ENCODE peak calls at places on chromosomes 4 and X, in seven cellular contexts. Z is right lobe of liver; T is gastrocnemius medialis; K is lower lobe of right lung; D is Peyer's patch; P is CD8-positive, alpha-beta T cell; Y is transverse colon. B is an unnamed sample. For H3K4me1, the result is how much of the 10 kb centered on the place peaks cover.

GRCh38 chr4:675980-676870 is 1.9 kb downstream of the MYL5 start:
- DNase-seq in Z (no peak), T (no peak), K (no peak), D (no peak), P (no peak), Y (peak), B (no peak)

GRCh38 chrX:42825201-42825600 is 47.2 kb upstream of the PPP1R2C start:
- DNase-seq in Z (no peak), T (no peak), K (no peak), D (no peak), P (no peak), Y (no peak), B (no peak)

GRCh38 chr4:27360651-27361347 is 500.2 kb downstream of the STIM2 start:
- DNase-seq in Z (no peak), T (no peak), K (no peak), D (no peak), P (no peak), Y (no peak), B (peak)

GRCh38 chrX:13364230-13364629 is 44.4 kb upstream of the ATXN3L start:
- DNase-seq in Z (peak), T (no peak), K (no peak), D (no peak), P (no peak), Y (no peak), B (no peak)

GRCh38 chr4:149605601-149606378 is 209.9 kb downstream of the IQCM start:
- DNase-seq in Z (no peak), T (no peak), K (no peak), D (no peak), P (no peak), Y (no peak), B (no peak)

GRCh38 chr4:110503588-110504435 is 27.9 kb downstream of the ENPEP start:
- DNase-seq in Z (no peak), T (no peak), K (no peak), D (no peak), P (no peak), Y (no peak), B (no peak)

GRCh38 chrX:13266641-13267420 is 53.0 kb downstream of the ATXN3L start:
- DNase-seq in Z (no peak), T (no peak), K (no peak), D (no peak), P (no peak), Y (no peak), B (no peak)

GRCh38 chr4:88857588-88857987 is 160.0 kb upstream of the NAP1L5 start:
- DNase-seq in Z (no peak), T (no peak), K (no peak), D (no peak), P (no peak), Y (no peak), B (no peak)

GRCh38 chr4:139560396-139561084 is 4.5 kb upstream of the SETD7 start:
- DNase-seq in Z (no peak), T (no peak), K (no peak), D (no peak), P (no peak), Y (no peak), B (no peak)

GRCh38 chrX:97909245-97909644 is 1025.5 kb downstream of the RPA4 start:
- DNase-seq in Z (no peak), T (no peak), K (no peak), D (no peak), P (no peak), Y (no peak), B (no peak)

GRCh38 chr4:14856076-14856926 is 146.0 kb upstream of the CPEB2 start:
- DNase-seq in Z (no peak), T (peak), K (peak), D (no peak), P (no peak), Y (peak), B (peak)

GRCh38 chr4:112270643-112271484 is 14.8 kb downstream of the TIFA start:
- DNase-seq in Z (no peak), T (no peak), K (no peak), D (no peak), P (no peak), Y (no peak), B (no peak)

GRCh38 chrX:136192839-136193414 is 45.6 kb downstream of the FHL1 start:
- DNase-seq in Z (no peak), T (no peak), K (no peak), D (no peak), P (no peak), Y (no peak), B (no peak)

GRCh38 chrX:31367816-31368215 is 296.0 kb upstream of the FTHL17 start:
- DNase-seq in Z (no peak), T (no peak), K (no peak), D (no peak), P (no peak), Y (no peak), B (no peak)

GRCh38 chr4:5199142-5199541 is 147.9 kb downstream of the STK32B start:
- DNase-seq in Z (no peak), T (no peak), K (no peak), D (no peak), P (no peak), Y (no peak), B (no peak)

GRCh38 chr4:6123976-6124375 is 76.4 kb downstream of the JAKMIP1 start:
- DNase-seq in Z (no peak), T (no peak), K (no peak), D (no peak), P (no peak), Y (no peak), B (no peak)

DNA sequence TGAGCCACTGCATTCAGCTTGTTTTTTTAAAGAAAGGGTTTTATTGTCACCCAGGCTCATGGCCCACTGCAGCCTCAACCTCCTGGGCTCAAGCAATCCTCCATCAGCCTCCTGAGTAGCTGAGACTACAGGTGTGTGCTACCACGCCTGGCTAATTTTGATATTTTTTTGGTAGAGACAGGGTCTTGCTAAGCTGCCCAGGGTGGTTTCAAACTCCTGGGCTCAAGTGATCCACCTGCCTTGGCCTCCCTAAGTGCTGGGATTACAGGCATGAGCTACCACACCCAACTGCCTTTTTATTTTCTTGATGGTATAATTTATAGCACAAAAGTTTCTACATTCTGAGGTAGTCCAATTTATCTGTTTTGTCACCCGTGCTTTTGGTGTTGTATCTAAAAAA is 38.9 kb downstream of the SAT1 start:
- DNase-seq in Z (no peak), T (no peak), K (no peak), D (no peak), P (no peak), Y (no peak), B (no peak)
- H3K4me1 ChIP-seq in Z (under half), T (under half), K (under half), D (under half), P (under half), Y (under half), B (under half)

DNA sequence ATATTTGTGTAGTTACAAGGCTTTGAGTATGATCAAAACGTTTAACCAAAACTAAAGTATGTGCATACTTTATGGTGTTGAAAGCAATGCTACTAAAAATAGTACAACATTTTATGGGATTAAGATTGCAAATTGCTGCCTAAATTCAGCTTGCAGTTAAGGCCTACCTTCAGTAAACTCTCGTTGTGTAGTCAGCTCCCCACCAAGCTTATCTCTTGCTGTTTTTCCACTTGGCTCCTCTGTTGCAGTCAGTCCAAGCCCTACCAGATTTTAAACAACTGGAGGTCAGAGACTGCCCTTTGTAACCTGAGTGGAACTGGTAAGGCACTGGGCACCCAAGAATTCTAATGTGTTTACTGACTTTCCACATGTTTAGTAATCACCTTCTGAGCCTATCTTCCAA is 25.7 kb downstream of the AFF1 start:
- DNase-seq in Z (peak), T (no peak), K (no peak), D (no peak), P (no peak), Y (no peak), B (no peak)
- H3K4me1 ChIP-seq in Z (under half), T (under half), K (half or more), D (under half), P (under half), Y (under half), B (under half)

GRCh38 chrX:122004127-122004526 is 956.7 kb downstream of the GLUD2 start:
- DNase-seq in Z (no peak), T (no peak), K (no peak), D (no peak), P (no peak), Y (no peak), B (no peak)
- H3K4me1 ChIP-seq in Z (under half), T (under half), K (under half), D (under half), P (under half), Y (under half), B (under half)

GRCh38 chrX:153417637-153418036 is 6.4 kb downstream of the ZFP92 start:
- DNase-seq in Z (no peak), T (no peak), K (no peak), D (no peak), P (no peak), Y (no peak), B (no peak)
- H3K4me1 ChIP-seq in Z (under half), T (under half), K (under half), D (under half), P (under half), Y (under half), B (under half)

DNA sequence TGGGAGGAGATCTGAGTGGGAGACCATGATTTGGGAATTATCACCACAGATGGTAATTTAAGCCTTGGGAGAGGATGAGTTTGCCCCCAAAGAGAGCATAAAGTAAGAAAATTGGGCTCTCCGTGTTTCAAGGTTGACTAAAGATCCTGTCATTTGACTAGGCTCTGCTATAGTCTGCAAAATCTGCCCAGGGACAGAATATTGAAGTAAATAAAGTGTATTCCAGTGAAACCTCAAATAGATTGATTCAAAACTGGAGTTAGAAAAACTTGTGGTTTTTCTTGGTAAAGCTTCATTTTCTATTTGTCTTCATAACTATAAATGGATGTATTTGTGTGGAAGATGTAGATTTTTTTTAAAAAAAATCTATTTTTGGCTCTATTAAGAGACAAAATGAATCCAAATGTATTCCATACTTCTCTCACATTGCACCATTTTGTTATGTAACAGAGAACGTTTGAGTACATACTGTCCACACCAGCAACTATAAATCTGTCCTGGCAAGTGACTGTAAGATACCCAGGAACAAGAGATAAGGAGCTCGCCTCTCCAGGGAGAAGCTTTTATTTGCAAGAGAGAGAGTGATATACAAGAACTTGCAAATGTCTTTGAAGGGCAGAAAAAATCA is 170.2 kb downstream of the CBR4 start:
- DNase-seq in Z (no peak), T (no peak), K (no peak), D (no peak), P (no peak), Y (no peak), B (no peak)
- H3K4me1 ChIP-seq in Z (under half), T (half or more), K (under half), D (under half), P (under half), Y (under half), B (under half)

DNA sequence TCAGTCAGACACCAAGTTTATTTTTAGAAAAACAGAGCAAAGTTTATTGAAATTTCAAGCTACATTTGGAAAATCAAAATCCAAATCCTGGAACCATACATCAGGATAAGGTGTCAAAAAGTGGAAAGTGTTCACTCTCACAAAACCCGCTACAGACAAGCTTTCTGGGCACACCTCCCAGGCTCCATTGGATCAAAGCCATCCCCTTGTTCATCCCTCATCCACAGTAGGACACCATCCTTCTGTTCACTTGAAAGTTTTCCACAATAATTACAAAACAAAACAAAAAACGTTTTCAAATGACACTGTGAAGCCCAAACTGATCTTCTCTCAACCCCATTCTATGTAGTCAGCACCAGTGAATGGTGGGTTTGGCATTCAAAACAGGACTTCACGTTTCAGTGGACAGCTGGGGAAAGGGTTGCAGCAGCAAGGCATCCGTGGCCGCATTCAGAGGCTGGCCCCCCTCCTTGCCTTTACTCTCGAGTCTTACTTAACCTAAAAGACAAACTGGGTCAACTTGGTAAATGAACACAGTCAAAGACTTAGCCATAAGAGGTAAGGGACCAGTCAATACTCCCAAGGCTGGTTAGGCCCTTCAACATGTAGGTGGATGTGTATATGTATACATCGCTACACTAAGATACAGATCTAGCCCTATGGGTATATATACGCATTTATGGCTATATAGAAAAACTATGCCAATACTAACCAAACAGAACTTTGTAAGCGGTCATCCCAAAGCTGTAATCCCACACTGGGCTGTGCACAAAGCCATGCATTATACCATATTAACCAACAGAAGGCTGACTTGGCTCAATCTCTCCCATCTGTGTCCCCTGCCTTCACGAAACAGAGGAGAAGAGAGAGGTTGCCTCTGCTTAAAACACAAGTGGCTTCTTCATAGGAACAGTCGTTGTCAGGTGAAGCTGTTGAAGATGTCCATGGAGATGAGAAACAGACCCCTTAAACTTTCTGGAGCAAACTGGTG is 62.1 kb downstream of the TSC22D3 start:
- DNase-seq in Z (peak), T (no peak), K (no peak), D (no peak), P (peak), Y (peak), B (no peak)
- H3K4me1 ChIP-seq in Z (under half), T (under half), K (under half), D (under half), P (half or more), Y (under half), B (under half)

GRCh38 chr4:47528651-47529050 is 43.6 kb downstream of the ATP10D start:
- DNase-seq in Z (no peak), T (no peak), K (no peak), D (no peak), P (no peak), Y (no peak), B (peak)
- H3K4me1 ChIP-seq in Z (under half), T (under half), K (under half), D (under half), P (under half), Y (under half), B (under half)

B was measured in SJSA1.